ENCODE peak calls at places on chromosomes 13 and 19, in eight cellular contexts. B is Peyer's patch, R is tibial artery, X is caudate nucleus, H is IMR-90, G is H9, A is keratinocyte, P is suprapubic skin. M is an unnamed sample.

GRCh38 chr13:30647824-30648521 is 30.3 kb downstream of the USPL1 start:
- DNase-seq in H (no peak), B (no peak), P (no peak), G (no peak), R (no peak), X (no peak), A (no peak), M (no peak)

GRCh38 chr13:28657784-28658538 is 969 bp upstream of the POMP start:
- DNase-seq in B (no peak), G (no peak), X (no peak), P (no peak), R (no peak), H (peak; percentile 58), A (no peak), M (no peak)

GRCh38 chr19:48854103-48854502 is 14.3 kb downstream of the PLEKHA4 start:
- DNase-seq in X (no peak), G (no peak), B (no peak), P (no peak), R (no peak), A (no peak), H (no peak), M (no peak)

GRCh38 chr13:109778102-109778542 is 8.3 kb downstream of the IRS2 start:
- DNase-seq in A (no peak), G (no peak), P (no peak), B (no peak), R (no peak), X (no peak), H (peak; percentile 39), M (no peak)

GRCh38 chr13:93496985-93497673 is 270.5 kb downstream of the GPC6 start:
- DNase-seq in B (no peak), G (no peak), H (no peak), P (no peak), X (no peak), A (no peak), R (no peak), M (no peak)

GRCh38 chr13:35342440-35342839 is 134.0 kb downstream of the MAB21L1 start:
- DNase-seq in A (no peak), R (no peak), P (no peak), H (no peak), X (no peak), G (no peak), B (no peak), M (no peak)

GRCh38 chr13:28026508-28026907 is 38.0 kb upstream of the URAD start:
- DNase-seq in X (no peak), G (no peak), A (no peak), B (no peak), H (no peak), R (no peak), P (no peak), M (no peak)

GRCh38 chr19:33054623-33055022 is 10.1 kb downstream of the RHPN2 start:
- DNase-seq in R (no peak), A (no peak), G (no peak), P (peak; percentile 84), X (no peak), H (no peak), B (peak; percentile 90), M (no peak)

GRCh38 chr19:29810504-29810871 is 1.3 kb upstream of the CCNE1 start:
- DNase-seq in G (no peak), H (peak; percentile 33), P (no peak), B (no peak), R (no peak), X (no peak), A (peak; percentile 60), M (no peak)

GRCh38 chr19:9431475-9431874 is 3.9 kb downstream of the ZNF266 start:
- DNase-seq in H (peak; percentile 29), R (no peak), B (no peak), G (peak; percentile 82), A (peak; percentile 5), P (no peak), X (peak; percentile 0), M (no peak)

GRCh38 chr19:7605490-7606222 is 10.0 kb downstream of the CAMSAP3 start:
- DNase-seq in A (no peak), X (no peak), B (no peak), G (peak; percentile 84), P (no peak), H (no peak), R (no peak), M (no peak)

GRCh38 chr13:109595466-109595865 is 190.9 kb downstream of the IRS2 start:
- DNase-seq in P (no peak), R (no peak), X (no peak), G (no peak), H (no peak), B (no peak), A (no peak), M (no peak)

GRCh38 chr19:2145831-2146241 is 5.5 kb downstream of the AP3D1 start:
- DNase-seq in G (no peak), R (no peak), X (no peak), P (no peak), H (peak; percentile 21), B (no peak), A (no peak), M (no peak)

GRCh38 chr19:55368701-55369563 is 1.3 kb downstream of the IL11 start:
- DNase-seq in P (no peak), B (no peak), G (peak; percentile 53), R (no peak), X (no peak), H (peak; percentile 49), A (no peak), M (peak; percentile 79)

GRCh38 chr13:98795220-98795619 is 42.7 kb upstream of the SLC15A1 start:
- DNase-seq in H (no peak), A (no peak), B (no peak), G (no peak), R (no peak), X (no peak), P (no peak), M (no peak)

GRCh38 chr13:79812070-79812850 is 331.3 kb downstream of the NDFIP2 start:
- DNase-seq in G (no peak), P (no peak), X (no peak), R (no peak), H (no peak), B (no peak), A (no peak), M (no peak)

GRCh38 chr19:39398297-39398864 is 7.2 kb downstream of the MED29 start:
- DNase-seq in A (no peak), P (peak; percentile 95), H (peak; percentile 84), R (peak; percentile 86), X (no peak), B (peak; percentile 87), G (no peak), M (peak; percentile 84)

GRCh38 chr19:49014870-49015255 is 2.0 kb downstream of the LHB start:
- DNase-seq in G (no peak), B (no peak), P (no peak), A (no peak), R (no peak), H (no peak), X (no peak), M (peak; percentile 34)

GRCh38 chr13:50403311-50403710 is 388.1 kb downstream of the KCNRG start:
- DNase-seq in G (no peak), P (no peak), X (no peak), B (no peak), A (no peak), H (peak; percentile 53), R (no peak), M (no peak)

GRCh38 chr13:80744147-80744914 is 403.4 kb upstream of the SPRY2 start:
- DNase-seq in A (no peak), G (no peak), R (no peak), P (no peak), X (no peak), H (no peak), B (no peak), M (no peak)

GRCh38 chr19:35775046-35775297 is 392 bp upstream of the ARHGAP33 start:
- DNase-seq in H (no peak), P (no peak), X (no peak), G (no peak), R (no peak), A (no peak), B (no peak), M (no peak)

GRCh38 chr13:21124853-21125252 is 51.5 kb downstream of the SKA3 start:
- DNase-seq in A (no peak), P (peak; percentile 47), G (peak; percentile 51), R (no peak), X (no peak), B (no peak), H (peak; percentile 63), M (no peak)

GRCh38 chr13:27211771-27212364 is 39.5 kb upstream of the RPL21 start:
- DNase-seq in X (no peak), R (no peak), H (peak; percentile 86), G (no peak), B (no peak), A (no peak), P (no peak), M (no peak)

GRCh38 chr13:78602561-78603239 is 652 bp downstream of the POU4F1 start:
- DNase-seq in X (no peak), H (no peak), R (no peak), G (peak; percentile 50), A (no peak), P (no peak), B (no peak), M (peak; percentile 46)
- H3K27ac ChIP-seq in X (no peak overlapping the region), H (no peak overlapping the region), R (no peak overlapping the region), G (no peak overlapping the region), A (no peak overlapping the region), P (no peak overlapping the region), B (no peak overlapping the region), M (no peak overlapping the region)

GRCh38 chr19:789473-790052 is 7.7 kb upstream of the PTBP1 start:
- DNase-seq in R (no peak), A (no peak), B (no peak), X (no peak), H (no peak), G (peak; percentile 68), P (no peak), M (no peak)
- H3K27ac ChIP-seq in R (no peak overlapping the region), A (peak overlapping the region; percentile 36), B (no peak overlapping the region), X (no peak overlapping the region), H (no peak overlapping the region), G (no peak overlapping the region), P (peak overlapping the region; percentile 81), M (peak overlapping the region; percentile 78)

GRCh38 chr13:112245959-112246358 is 130.2 kb upstream of the SPACA7 start:
- DNase-seq in R (no peak), P (no peak), G (no peak), B (no peak), H (no peak), A (no peak), X (no peak), M (no peak)
- H3K27ac ChIP-seq in R (no peak overlapping the region), P (no peak overlapping the region), G (no peak overlapping the region), B (no peak overlapping the region), H (no peak overlapping the region), A (no peak overlapping the region), X (no peak overlapping the region), M (no peak overlapping the region)

GRCh38 chr19:3452456-3453068 is 27.8 kb downstream of the SMIM24 start:
- DNase-seq in P (no peak), G (no peak), B (no peak), A (no peak), R (no peak), H (no peak), X (no peak), M (no peak)
- H3K27ac ChIP-seq in P (no peak overlapping the region), G (no peak overlapping the region), B (no peak overlapping the region), A (no peak overlapping the region), R (peak overlapping the region; percentile 88), H (peak overlapping the region; percentile 32), X (no peak overlapping the region), M (no peak overlapping the region)

M was measured in right cardiac atrium.